ENCODE peak calls at places on chromosomes 13 and 19, in nine cellular contexts. J, L, F, I, D, X, P, W and K are unnamed samples.

GRCh38 chr19:41437944-41438574 is 1.7 kb downstream of the DMAC2 start:
- DNase-seq in J (no peak), L (no peak), F (no peak), I (no peak), D (no peak), X (no peak), P (no peak), W (no peak), K (no peak)

GRCh38 chr13:23705578-23705977 is 135.4 kb downstream of the TNFRSF19 start:
- DNase-seq in J (no peak), L (no peak), F (no peak), I (no peak), D (no peak), X (no peak), P (no peak), W (no peak), K (no peak)

GRCh38 chr13:104114111-104114510 is 1047.9 kb upstream of the SLC10A2 start:
- DNase-seq in J (no peak), L (no peak), F (no peak), I (no peak), D (no peak), X (no peak), P (no peak), W (no peak), K (no peak)

GRCh38 chr19:58218899-58219298 is 9.8 kb upstream of the ZNF544 start:
- DNase-seq in J (peak), L (no peak), F (no peak), I (no peak), D (no peak), X (no peak), P (no peak), W (peak), K (no peak)

GRCh38 chr19:5184930-5185329 is 155.7 kb downstream of the PTPRS start:
- DNase-seq in J (no peak), L (no peak), F (no peak), I (no peak), D (no peak), X (no peak), P (no peak), W (no peak), K (no peak)

GRCh38 chr13:40519637-40520036 is 146.8 kb downstream of the FOXO1 start:
- DNase-seq in J (no peak), L (no peak), F (no peak), I (no peak), D (no peak), X (no peak), P (no peak), W (no peak), K (no peak)

GRCh38 chr19:39514840-39515550 is at the start of gene SELENOV:
- DNase-seq in J (no peak), L (no peak), F (peak), I (no peak), D (peak), X (no peak), P (no peak), W (no peak), K (no peak)

GRCh38 chr19:23916991-23917390 is 2.3 kb downstream of the ZNF726 start:
- DNase-seq in J (no peak), L (no peak), F (no peak), I (no peak), D (no peak), X (no peak), P (no peak), W (peak), K (no peak)

GRCh38 chr19:8212212-8212611 is 3.0 kb downstream of the CERS4 start:
- DNase-seq in J (no peak), L (no peak), F (no peak), I (no peak), D (no peak), X (no peak), P (no peak), W (no peak), K (no peak)

GRCh38 chr19:16070366-16070990 is 5.8 kb upstream of the TPM4 start:
- DNase-seq in J (peak), L (no peak), F (no peak), I (no peak), D (no peak), X (peak), P (peak), W (no peak), K (no peak)

GRCh38 chr13:109606404-109607028 is 179.9 kb downstream of the IRS2 start:
- DNase-seq in J (no peak), L (no peak), F (no peak), I (no peak), D (no peak), X (no peak), P (no peak), W (no peak), K (no peak)

GRCh38 chr19:1421218-1421957 is 14.0 kb downstream of the DAZAP1 start:
- DNase-seq in J (no peak), L (no peak), F (no peak), I (no peak), D (no peak), X (no peak), P (no peak), W (no peak), K (no peak)

GRCh38 chr13:71417205-71417604 is 449.8 kb downstream of the DACH1 start:
- DNase-seq in J (no peak), L (no peak), F (no peak), I (no peak), D (no peak), X (no peak), P (no peak), W (peak), K (no peak)